ENCODE peak calls at places on chromosomes 16 and 17, in seven cellular contexts. I, X, L, P, F, R and O are unnamed samples.

GRCh38 chr17:36742267-36743000 is 141.1 kb downstream of the MRM1 start:
- DNase-seq in F (no peak), L (no peak), X (no peak), R (no peak), I (no peak), P (no peak), O (no peak)

GRCh38 chr17:2174048-2174447 is 119.1 kb downstream of the HIC1 start:
- DNase-seq in L (peak; percentile 59), X (no peak), P (no peak), R (no peak), F (no peak), I (no peak), O (peak; percentile 34)

GRCh38 chr16:85037050-85037410 is 9.4 kb downstream of the KIAA0513 start:
- DNase-seq in F (peak; percentile 24), L (peak; percentile 66), R (peak; percentile 77), X (no peak), I (peak; percentile 53), P (no peak), O (peak; percentile 92)

GRCh38 chr17:40242774-40243173 is 23.7 kb downstream of the WIPF2 start:
- DNase-seq in L (no peak), I (no peak), P (no peak), F (peak; percentile 46), R (no peak), X (no peak), O (no peak)

GRCh38 chr16:17476414-17477259 is 5.9 kb upstream of the XYLT1 start:
- DNase-seq in X (no peak), I (no peak), R (peak; percentile 27), L (peak; percentile 81), P (no peak), F (peak; percentile 72), O (peak; percentile 62)

GRCh38 chr16:580946-581498 is 8.8 kb upstream of the RAB40C start:
- DNase-seq in L (no peak), F (no peak), X (no peak), R (no peak), I (no peak), P (no peak), O (no peak)

GRCh38 chr16:67571981-67572431 is 9.7 kb downstream of the CTCF start:
- DNase-seq in X (no peak), I (no peak), F (peak; percentile 68), P (no peak), L (peak; percentile 82), R (no peak), O (peak; percentile 71)

GRCh38 chr16:19344224-19344801 is 58.8 kb downstream of the CLEC19A start:
- DNase-seq in I (no peak), P (no peak), X (no peak), L (no peak), R (no peak), F (no peak), O (no peak)

GRCh38 chr16:67641779-67642708 is 2.9 kb upstream of the CARMIL2 start:
- DNase-seq in F (peak; percentile 61), I (peak; percentile 87), R (no peak), L (peak; percentile 67), P (peak; percentile 78), X (no peak), O (peak; percentile 80)

DNA sequence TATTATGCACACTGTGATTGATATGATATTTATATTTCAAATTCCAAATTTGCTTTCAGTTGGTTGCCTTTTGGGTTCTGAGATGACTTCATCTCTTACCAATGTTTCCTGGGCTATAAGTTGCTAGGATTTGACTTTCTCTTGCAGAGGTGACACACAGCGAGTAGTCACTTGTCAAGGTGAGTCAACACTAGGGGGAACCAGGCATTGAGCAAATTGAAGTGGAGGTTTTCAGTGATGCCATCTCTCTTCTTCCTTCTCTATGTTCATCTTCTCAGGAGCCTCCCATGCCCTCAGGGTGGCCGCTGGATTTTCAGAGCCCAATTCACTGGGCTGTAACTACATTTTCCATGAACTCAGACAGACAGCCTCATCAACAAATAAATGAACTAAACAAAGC is 6.0 kb upstream of the CPD start:
- DNase-seq in L (no peak), I (no peak), F (peak; percentile 17), P (no peak), R (peak; percentile 8), X (no peak), O (no peak)
- TF ChIP-seq CTCF in L (no peak), I (no peak), F (peak; percentile 1), P (no peak), R (no peak), X (no peak), O (no peak)

DNA sequence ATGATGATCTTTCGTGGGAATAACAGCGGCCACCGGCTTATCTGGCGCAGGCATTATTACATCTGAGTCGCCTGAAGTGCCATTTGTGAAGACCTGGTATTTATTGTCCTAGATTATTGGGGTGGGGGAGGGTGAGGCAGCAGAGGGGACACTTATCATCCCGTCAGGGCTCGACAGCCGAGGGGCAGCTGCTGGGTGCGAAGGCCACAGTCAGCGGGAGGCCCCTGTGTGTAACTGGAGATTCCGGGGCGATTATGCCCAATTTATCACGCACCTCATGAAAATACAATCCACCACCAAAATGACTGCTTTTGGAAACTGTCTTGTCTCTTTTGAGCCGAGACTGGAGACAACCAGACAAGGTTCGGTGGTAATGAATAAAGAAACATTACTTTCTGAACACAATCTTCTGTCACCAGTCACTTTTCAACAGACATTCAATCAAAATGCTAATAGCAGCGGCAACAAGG is 199.2 kb downstream of the CCDC182 start:
- DNase-seq in I (no peak), R (no peak), F (no peak), X (no peak), L (no peak), P (no peak), O (no peak)
- H3K4me3 ChIP-seq in I (no peak overlapping the region), R (no peak overlapping the region), F (no peak overlapping the region), X (no peak overlapping the region), L (no peak overlapping the region), P (no peak overlapping the region), O (no peak overlapping the region)

DNA sequence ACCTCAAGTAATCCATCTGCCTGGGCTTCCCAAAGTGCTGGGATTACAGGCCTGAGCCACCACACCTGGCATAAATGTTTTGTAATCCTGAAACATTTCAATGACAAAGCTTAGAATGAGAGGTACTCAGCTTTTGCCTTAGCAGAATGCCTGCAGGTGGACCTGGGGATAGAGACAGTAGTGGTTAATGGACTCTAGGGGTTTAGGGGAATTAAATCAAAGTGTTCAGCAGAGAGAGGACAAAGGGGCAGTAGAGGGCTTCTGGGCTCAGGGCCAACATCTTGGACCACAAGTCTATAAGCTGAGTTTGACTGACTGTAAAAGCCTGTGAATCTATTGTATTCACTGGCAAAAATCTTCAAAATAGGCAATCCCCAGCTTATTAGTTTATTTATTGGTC is 36.0 kb upstream of the MED13 start:
- DNase-seq in R (no peak), X (no peak), F (no peak), P (no peak), L (no peak), I (no peak), O (no peak)
- TF ChIP-seq CTCF in R (no peak), X (no peak), F (no peak), P (no peak), L (no peak), I (no peak), O (no peak)

GRCh38 chr17:28547096-28547622 is 5.3 kb downstream of the UNC119 start:
- DNase-seq in I (no peak), F (no peak), R (no peak), L (no peak), X (no peak), P (no peak), O (no peak)
- H3K4me3 ChIP-seq in I (no peak overlapping the region), F (no peak overlapping the region), R (no peak overlapping the region), L (no peak overlapping the region), X (no peak overlapping the region), P (no peak overlapping the region), O (no peak overlapping the region)

DNA sequence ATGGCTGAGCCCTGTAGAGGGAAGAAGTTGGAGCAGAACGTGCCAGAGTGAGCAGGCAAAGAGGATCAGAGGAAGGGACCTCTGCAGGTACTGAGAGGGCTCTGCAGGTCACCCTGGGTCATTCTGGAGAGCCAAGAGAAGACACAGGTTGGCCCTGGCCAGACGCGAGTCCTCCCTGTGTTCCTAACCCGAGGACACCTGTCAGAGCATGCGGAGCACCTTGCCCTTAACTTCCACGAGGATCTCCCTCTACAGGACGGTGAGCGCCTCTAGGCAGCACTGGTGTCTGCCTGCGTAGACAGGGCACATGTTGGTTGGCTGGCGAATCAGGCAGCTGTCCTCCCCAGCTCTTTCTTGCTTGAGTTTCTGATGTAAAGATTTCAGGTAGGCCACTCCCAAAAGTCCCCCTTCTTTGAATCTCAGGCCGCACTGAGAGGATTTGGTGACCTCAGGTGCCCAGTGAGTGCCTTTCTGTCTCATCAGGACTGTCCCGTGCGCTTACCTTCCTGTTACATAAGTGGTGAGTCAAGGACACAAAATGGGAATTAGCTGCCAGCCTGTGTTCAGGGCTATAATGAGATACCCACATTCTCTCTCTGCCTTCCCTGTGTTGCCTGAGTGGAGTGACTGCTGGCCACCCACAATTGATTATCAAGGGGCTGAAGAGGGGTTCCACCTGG is 45.3 kb downstream of the MPRIP start:
- DNase-seq in X (no peak), L (no peak), I (no peak), F (no peak), P (no peak), R (no peak), O (no peak)
- TF ChIP-seq CTCF in X (no peak), L (no peak), I (no peak), F (no peak), P (peak; percentile 11), R (no peak), O (no peak)

DNA sequence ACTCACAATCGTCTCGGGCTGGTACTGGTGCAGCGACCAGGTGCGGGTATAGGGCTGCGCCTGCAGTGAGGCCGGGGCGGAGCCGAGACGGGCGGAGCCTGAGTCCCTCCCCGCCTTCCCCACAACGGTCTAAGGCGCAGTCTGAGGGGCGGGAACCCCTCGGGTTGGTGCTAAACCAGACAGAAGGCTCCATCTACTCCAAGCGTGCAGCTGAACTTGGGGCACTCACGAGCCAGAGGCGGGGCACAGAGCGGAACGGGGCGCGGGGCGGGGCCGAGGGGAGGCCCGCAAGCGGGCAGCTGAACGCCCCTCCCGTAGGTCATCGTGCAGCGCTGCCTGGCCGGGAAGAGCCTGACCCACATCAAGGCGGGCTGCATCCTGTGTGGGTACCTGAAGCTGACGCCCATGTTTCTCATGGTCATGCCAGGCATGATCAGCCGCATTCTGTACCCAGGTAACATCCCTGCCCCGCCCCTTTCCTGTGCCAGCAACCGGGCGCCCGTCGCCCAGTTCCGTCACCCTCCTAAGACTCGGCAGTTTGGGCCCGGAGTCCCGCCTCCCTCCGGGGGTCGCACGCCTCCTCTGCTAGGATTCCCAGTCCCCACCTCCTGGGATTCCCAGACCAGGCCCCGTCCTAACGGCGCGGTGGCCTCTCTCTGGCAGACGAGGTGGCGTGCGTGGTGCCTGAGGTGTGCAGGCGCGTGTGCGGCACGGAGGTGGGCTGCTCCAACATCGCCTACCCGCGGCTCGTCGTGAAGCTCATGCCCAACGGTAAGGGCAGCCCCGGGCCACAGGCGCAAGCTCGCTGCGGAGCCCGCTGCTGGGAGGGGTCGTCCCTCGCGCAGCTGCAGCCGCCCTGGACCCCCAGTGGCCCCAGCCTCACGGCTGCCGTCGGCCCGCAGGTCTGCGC is 5.1 kb downstream of the SLC5A2 start:
- DNase-seq in X (no peak), F (no peak), I (peak; percentile 64), L (peak; percentile 10), P (no peak), R (peak; percentile 82), O (peak; percentile 30)
- H3K4me3 ChIP-seq in X (peak overlapping the region; percentile 55), F (peak overlapping the region; percentile 60), I (peak overlapping the region; percentile 74), L (peak overlapping the region; percentile 62), P (peak overlapping the region; percentile 39), R (peak overlapping the region; percentile 53), O (peak overlapping the region; percentile 54)